ENCODE peak calls at places on chromosomes 11 and 22, in ten cellular contexts. C is WERI-Rb-1, R is transverse colon, Q is psoas muscle, J is fibroblast of pulmonary artery, O is tibial artery, I is body of pancreas, U is A549, E is dorsolateral prefrontal cortex, B is choroid plexus epithelial cell. A is an unnamed sample.

GRCh38 chr11:110186456-110186855 is 93.3 kb downstream of the ZC3H12C start:
- DNase-seq in C (no peak), R (no peak), Q (no peak), J (no peak), O (no peak), I (no peak), U (no peak), E (no peak), B (no peak), A (no peak)

GRCh38 chr11:85062626-85063025 is 564.5 kb downstream of the DLG2 start:
- DNase-seq in C (no peak), R (no peak), Q (no peak), J (no peak), O (no peak), I (no peak), U (no peak), E (no peak), B (no peak), A (no peak)

GRCh38 chr22:37920131-37920530 is 14.0 kb downstream of the MICALL1 start:
- DNase-seq in C (no peak), R (no peak), Q (peak; percentile 42), J (no peak), O (no peak), I (no peak), U (no peak), E (no peak), B (no peak), A (no peak)

GRCh38 chr11:58999291-58999680 is 60.0 kb downstream of the GLYATL1 start:
- DNase-seq in C (no peak), R (no peak), Q (no peak), J (no peak), O (no peak), I (no peak), U (no peak), E (no peak), B (no peak), A (no peak)

GRCh38 chr11:107752508-107752907 is 40.7 kb upstream of the SLN start:
- DNase-seq in C (no peak), R (no peak), Q (no peak), J (no peak), O (no peak), I (no peak), U (no peak), E (no peak), B (no peak), A (no peak)

GRCh38 chr22:41963453-41964105 is 5.7 kb upstream of the SEPTIN3 start:
- DNase-seq in C (peak; percentile 56), R (no peak), Q (no peak), J (peak; percentile 70), O (no peak), I (no peak), U (no peak), E (peak; percentile 67), B (peak; percentile 45), A (no peak)

GRCh38 chr11:119417726-119418540 is 5.0 kb downstream of the THY1 start:
- DNase-seq in C (no peak), R (no peak), Q (no peak), J (peak; percentile 70), O (peak; percentile 76), I (no peak), U (no peak), E (peak; percentile 66), B (peak; percentile 47), A (peak; percentile 21)

GRCh38 chr22:48739348-48740085 is 1088.2 kb downstream of the BRD1 start:
- DNase-seq in C (no peak), R (no peak), Q (no peak), J (no peak), O (peak; percentile 51), I (no peak), U (no peak), E (no peak), B (no peak), A (no peak)

GRCh38 chr22:36253523-36254490 is 874 bp downstream of the APOL1 start:
- DNase-seq in C (no peak), R (peak; percentile 58), Q (no peak), J (peak; percentile 41), O (no peak), I (peak; percentile 27), U (no peak), E (no peak), B (peak; percentile 38), A (no peak)

GRCh38 chr11:79461144-79461543 is 20.3 kb upstream of the TENM4 start:
- DNase-seq in C (no peak), R (no peak), Q (no peak), J (peak; percentile 50), O (no peak), I (peak; percentile 18), U (no peak), E (no peak), B (peak; percentile 74), A (peak; percentile 75)
- TF ChIP-seq CTCF in C (peak; percentile 43), R (peak; percentile 30), Q (no peak), J (peak; percentile 61), O (peak; percentile 47), I (peak; percentile 27), U (peak; percentile 31), E (peak; percentile 28), B (peak; percentile 79), A (peak; percentile 56)

GRCh38 chr11:71933141-71933933 is 4.5 kb downstream of the RNF121 start:
- DNase-seq in C (no peak), R (no peak), Q (no peak), J (no peak), O (no peak), I (no peak), U (no peak), E (no peak), B (no peak), A (no peak)
- H3K4me3 ChIP-seq in C (no peak overlapping the region), R (no peak overlapping the region), Q (no peak overlapping the region), J (no peak overlapping the region), O (no peak overlapping the region), I (no peak overlapping the region), U (no peak overlapping the region), E (no peak overlapping the region), B (no peak overlapping the region), A (no peak overlapping the region)

GRCh38 chr11:116366451-116366850 is 406.3 kb downstream of the BUD13 start:
- DNase-seq in C (no peak), R (no peak), Q (no peak), J (no peak), O (no peak), I (no peak), U (no peak), E (no peak), B (no peak), A (no peak)
- TF ChIP-seq CTCF in C (peak; percentile 42), R (no peak), Q (no peak), J (no peak), O (no peak), I (no peak), U (no peak), E (no peak), B (no peak), A (no peak)

DNA sequence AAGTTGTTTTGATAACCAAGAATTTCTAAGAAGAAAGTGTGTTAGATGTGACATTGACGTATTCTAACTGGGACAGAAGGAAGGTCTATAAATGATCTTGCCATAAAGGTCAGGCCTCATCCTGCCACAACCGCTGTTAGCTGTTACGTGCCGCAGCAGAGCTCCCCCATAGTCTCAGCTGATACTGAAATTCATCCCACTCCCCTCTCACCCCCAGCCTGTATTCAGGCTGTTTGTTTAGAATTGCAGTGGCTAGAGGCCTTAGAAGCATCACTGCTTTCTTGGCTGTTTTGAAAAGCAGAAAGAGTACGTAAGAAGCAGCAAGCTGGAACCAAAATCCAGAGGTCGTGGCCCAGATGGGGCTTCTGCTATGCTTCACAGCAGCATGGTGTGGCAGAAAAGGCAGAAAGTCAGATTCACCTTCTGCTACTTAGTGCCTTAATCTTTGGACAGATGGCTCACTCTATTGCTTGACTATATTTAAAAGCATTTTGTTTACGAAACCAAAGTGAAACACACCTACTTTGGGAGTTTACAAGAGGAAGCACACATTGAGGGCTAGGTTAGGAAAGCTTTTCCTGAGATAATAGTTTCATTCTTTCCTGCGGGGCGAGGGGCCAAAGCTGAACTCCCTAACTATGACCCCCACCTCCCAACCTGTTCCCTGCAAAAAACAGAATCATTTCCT is 950 bp upstream of the LAYN start:
- DNase-seq in C (peak; percentile 49), R (no peak), Q (no peak), J (no peak), O (no peak), I (no peak), U (no peak), E (no peak), B (no peak), A (no peak)
- H3K4me3 ChIP-seq in C (no peak overlapping the region), R (peak overlapping the region; percentile 53), Q (peak overlapping the region; percentile 76), J (no peak overlapping the region), O (peak overlapping the region; percentile 74), I (no peak overlapping the region), U (no peak overlapping the region), E (peak overlapping the region; percentile 69), B (peak overlapping the region; percentile 62), A (no peak overlapping the region)

DNA sequence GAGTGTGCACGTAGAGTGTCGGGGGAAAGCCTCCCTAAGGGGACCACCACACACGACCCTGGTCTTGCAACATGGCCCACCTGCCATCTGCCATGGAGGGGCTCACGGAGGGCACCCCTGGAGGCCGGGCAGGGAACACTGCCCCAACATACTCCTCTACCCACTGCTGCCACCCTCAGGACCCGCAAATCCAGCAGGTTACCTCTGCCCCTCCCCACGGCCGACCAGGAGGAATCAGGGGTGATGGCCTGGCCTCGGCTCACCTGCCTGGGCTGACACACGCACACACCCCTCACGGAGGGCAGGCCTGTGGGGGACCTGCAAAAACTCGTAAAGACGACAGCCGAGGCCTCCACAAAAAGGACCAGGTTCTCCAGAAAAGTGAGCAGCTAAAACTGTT is 30.2 kb downstream of the CHID1 start:
- DNase-seq in C (no peak), R (no peak), Q (no peak), J (no peak), O (no peak), I (no peak), U (no peak), E (no peak), B (no peak), A (no peak)
- TF ChIP-seq CTCF in C (peak; percentile 25), R (no peak), Q (no peak), J (no peak), O (no peak), I (no peak), U (no peak), E (no peak), B (no peak), A (no peak)